ENCODE peak calls at places on chromosomes 7 and 10, in seven cellular contexts. W, B, S, M, I, U and V are unnamed samples.

GRCh38 chr10:48358162-48358561 is 51.7 kb downstream of the MAPK8 start:
- DNase-seq in I (no peak), S (no peak), B (no peak), W (no peak), M (no peak), U (no peak), V (no peak)

GRCh38 chr10:70167246-70167645 is 3.1 kb downstream of the SAR1A start:
- DNase-seq in M (no peak), W (peak), I (no peak), B (no peak), U (no peak), S (no peak), V (no peak)

GRCh38 chr7:41147651-41148360 is 555.1 kb downstream of the INHBA start:
- DNase-seq in U (no peak), M (no peak), S (no peak), B (no peak), I (peak), W (no peak), V (no peak)

GRCh38 chr7:140053812-140054539 is 8.8 kb downstream of the PARP12 start:
- DNase-seq in I (no peak), U (no peak), B (no peak), W (peak), S (no peak), M (no peak), V (no peak)

GRCh38 chr10:63765126-63765525 is 243.9 kb downstream of the REEP3 start:
- DNase-seq in M (no peak), I (no peak), S (peak), W (no peak), U (no peak), B (no peak), V (no peak)

GRCh38 chr7:107404740-107405537 is 64.9 kb upstream of the GPR22 start:
- DNase-seq in I (no peak), M (no peak), B (no peak), W (no peak), U (no peak), S (no peak), V (no peak)

GRCh38 chr10:31101123-31101522 is 69.5 kb upstream of the ZNF438 start:
- DNase-seq in M (no peak), I (no peak), W (peak), B (no peak), S (peak), U (no peak), V (no peak)

GRCh38 chr10:111923032-111923431 is 260.5 kb downstream of the GPAM start:
- DNase-seq in I (no peak), S (no peak), M (no peak), B (no peak), W (no peak), U (no peak), V (no peak)

GRCh38 chr10:100670828-100671479 is 74.4 kb upstream of the PAX2 start:
- DNase-seq in S (no peak), I (no peak), W (peak), B (peak), M (peak), U (peak), V (no peak)

GRCh38 chr10:1643911-1644810 is 93.2 kb downstream of the ADARB2 start:
- DNase-seq in I (no peak), S (no peak), B (no peak), U (no peak), W (no peak), M (no peak), V (no peak)

GRCh38 chr10:4074559-4075407 is 289.8 kb upstream of the KLF6 start:
- DNase-seq in I (no peak), M (no peak), U (no peak), W (no peak), B (no peak), S (no peak), V (no peak)

GRCh38 chr10:124047427-124048157 is 45.8 kb downstream of the CHST15 start:
- DNase-seq in S (no peak), W (no peak), I (no peak), U (no peak), B (no peak), M (no peak), V (no peak)

GRCh38 chr10:6929157-6929830 is 349.2 kb upstream of the PRKCQ start:
- DNase-seq in S (no peak), U (no peak), W (peak), B (no peak), I (no peak), M (no peak), V (no peak)

GRCh38 chr7:117645456-117646181 is 165.8 kb downstream of the CFTR start:
- DNase-seq in I (no peak), B (no peak), S (peak), W (no peak), M (no peak), U (no peak), V (no peak)

GRCh38 chr7:140922741-140923345 is 1.9 kb downstream of the BRAF start:
- DNase-seq in B (no peak), U (no peak), W (no peak), I (no peak), M (no peak), S (no peak), V (no peak)

GRCh38 chr7:8747338-8747737 is 313.9 kb downstream of the NXPH1 start:
- DNase-seq in S (no peak), I (no peak), B (no peak), U (no peak), W (no peak), M (no peak), V (no peak)

GRCh38 chr7:108503112-108504026 is 22.6 kb downstream of the PNPLA8 start:
- DNase-seq in B (no peak), W (peak), U (no peak), I (no peak), S (no peak), M (no peak), V (no peak)

GRCh38 chr7:20307119-20307518 is 23.6 kb upstream of the ITGB8 start:
- DNase-seq in U (no peak), I (no peak), W (peak), M (no peak), B (no peak), S (peak), V (no peak)

GRCh38 chr7:13050703-13051102 is 363.3 kb downstream of the ARL4A start:
- DNase-seq in B (no peak), I (no peak), M (no peak), S (peak), U (no peak), W (no peak), V (no peak)

GRCh38 chr7:517848-518629 is 1.6 kb downstream of the PDGFA start:
- DNase-seq in B (no peak), I (peak), S (peak), W (peak), M (no peak), U (peak), V (peak)